ENCODE peak calls at places on chromosomes 3 and 15, in eight cellular contexts. One of them, this sample, is unnamed.
A peak's percentile ranks its signal among the peaks of the same experiment; 100 is the strongest.

GRCh38 chr15:25860885-25861866 is 2.0 kb downstream of the ATP10A start:
- DNase-seq in CD8-positive, alpha-beta memory T cell: peak; percentile 62
- DNase-seq in neuronal stem cell: no peak
- DNase-seq in HCT116: no peak
- DNase-seq in SJSA1: no peak
- DNase-seq in sigmoid colon: no peak
- DNase-seq in stomach: no peak
- DNase-seq in tibial nerve: no peak
- DNase-seq in this sample: no peak

GRCh38 chr3:170418422-170419300 is at the start of gene CLDN11:
- DNase-seq in HCT116: no peak
- DNase-seq in tibial nerve: no peak
- DNase-seq in neuronal stem cell: no peak
- DNase-seq in sigmoid colon: peak; percentile 75
- DNase-seq in CD8-positive, alpha-beta memory T cell: no peak
- DNase-seq in stomach: no peak
- DNase-seq in SJSA1: no peak
- DNase-seq in this sample: no peak

GRCh38 chr3:139202226-139202958 is 141.4 kb upstream of the MRPS22 start:
- DNase-seq in HCT116: peak; percentile 54
- DNase-seq in sigmoid colon: no peak
- DNase-seq in stomach: no peak
- DNase-seq in SJSA1: no peak
- DNase-seq in neuronal stem cell: peak; percentile 33
- DNase-seq in tibial nerve: no peak
- DNase-seq in CD8-positive, alpha-beta memory T cell: no peak
- DNase-seq in this sample: no peak

GRCh38 chr3:12870942-12871341 is 29.6 kb upstream of the RPL32 start:
- DNase-seq in tibial nerve: peak; percentile 26
- DNase-seq in neuronal stem cell: no peak
- DNase-seq in HCT116: no peak
- DNase-seq in SJSA1: no peak
- DNase-seq in sigmoid colon: peak; percentile 76
- DNase-seq in CD8-positive, alpha-beta memory T cell: no peak
- DNase-seq in stomach: peak; percentile 44
- DNase-seq in this sample: no peak

GRCh38 chr15:29113336-29114276 is 156.0 kb downstream of the NSMCE3 start:
- DNase-seq in SJSA1: no peak
- DNase-seq in tibial nerve: no peak
- DNase-seq in HCT116: no peak
- DNase-seq in sigmoid colon: no peak
- DNase-seq in neuronal stem cell: no peak
- DNase-seq in stomach: no peak
- DNase-seq in CD8-positive, alpha-beta memory T cell: no peak
- DNase-seq in this sample: no peak

GRCh38 chr3:126266291-126266840 is 86.0 kb upstream of the ALDH1L1 start:
- DNase-seq in sigmoid colon: peak; percentile 91
- DNase-seq in neuronal stem cell: no peak
- DNase-seq in CD8-positive, alpha-beta memory T cell: no peak
- DNase-seq in stomach: peak; percentile 87
- DNase-seq in tibial nerve: peak; percentile 61
- DNase-seq in SJSA1: no peak
- DNase-seq in HCT116: no peak
- DNase-seq in this sample: no peak

GRCh38 chr3:14523792-14524191 is 16.4 kb downstream of the GRIP2 start:
- DNase-seq in stomach: no peak
- DNase-seq in SJSA1: no peak
- DNase-seq in tibial nerve: no peak
- DNase-seq in neuronal stem cell: no peak
- DNase-seq in sigmoid colon: peak; percentile 39
- DNase-seq in HCT116: no peak
- DNase-seq in CD8-positive, alpha-beta memory T cell: no peak
- DNase-seq in this sample: no peak

GRCh38 chr3:139561428-139561827 is 21.9 kb upstream of the RBP1 start:
- DNase-seq in HCT116: no peak
- DNase-seq in CD8-positive, alpha-beta memory T cell: no peak
- DNase-seq in tibial nerve: no peak
- DNase-seq in SJSA1: no peak
- DNase-seq in sigmoid colon: no peak
- DNase-seq in stomach: no peak
- DNase-seq in neuronal stem cell: no peak
- DNase-seq in this sample: no peak

GRCh38 chr15:91853501-91853967 is at the start of gene SLCO3A1:
- DNase-seq in neuronal stem cell: peak; percentile 64
- DNase-seq in tibial nerve: peak; percentile 47
- DNase-seq in HCT116: no peak
- DNase-seq in sigmoid colon: peak; percentile 87
- DNase-seq in SJSA1: no peak
- DNase-seq in CD8-positive, alpha-beta memory T cell: peak; percentile 73
- DNase-seq in stomach: peak; percentile 75
- DNase-seq in this sample: peak; percentile 76

GRCh38 chr3:147934316-147935188 is 525.4 kb downstream of the ZIC1 start:
- DNase-seq in HCT116: no peak
- DNase-seq in neuronal stem cell: no peak
- DNase-seq in CD8-positive, alpha-beta memory T cell: no peak
- DNase-seq in SJSA1: no peak
- DNase-seq in stomach: no peak
- DNase-seq in tibial nerve: no peak
- DNase-seq in sigmoid colon: no peak
- DNase-seq in this sample: no peak

DNA sequence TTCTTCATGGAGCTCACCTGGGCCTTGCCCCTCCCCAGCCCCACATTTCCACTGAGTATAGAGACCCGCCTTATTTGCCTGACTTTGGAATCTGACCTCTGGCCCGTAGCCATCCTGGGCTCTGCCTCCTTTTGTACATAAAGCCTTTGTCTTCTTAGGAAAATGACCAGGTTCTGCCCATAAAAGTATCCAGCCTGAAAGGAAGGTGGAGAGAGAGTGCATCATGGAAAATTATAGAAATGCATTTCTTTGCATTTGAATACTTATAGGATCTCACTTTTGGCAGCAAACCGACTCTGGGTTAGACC is 3.6 kb upstream of the SH2D7 start:
- DNase-seq in CD8-positive, alpha-beta memory T cell: no peak
- DNase-seq in SJSA1: no peak
- DNase-seq in sigmoid colon: peak; percentile 30
- DNase-seq in HCT116: no peak
- DNase-seq in tibial nerve: no peak
- DNase-seq in stomach: peak; percentile 67
- DNase-seq in neuronal stem cell: no peak
- DNase-seq in this sample: no peak
- H3K27ac ChIP-seq in CD8-positive, alpha-beta memory T cell: no peak overlapping the region
- H3K27ac ChIP-seq in SJSA1: no peak overlapping the region
- H3K27ac ChIP-seq in sigmoid colon: no peak overlapping the region
- H3K27ac ChIP-seq in HCT116: no peak overlapping the region
- H3K27ac ChIP-seq in tibial nerve: no peak overlapping the region
- H3K27ac ChIP-seq in stomach: peak overlapping the region; percentile 54
- H3K27ac ChIP-seq in neuronal stem cell: no peak overlapping the region
- H3K27ac ChIP-seq in this sample: no peak overlapping the region

GRCh38 chr15:51879555-51879954 is 50.1 kb downstream of the TMOD3 start:
- DNase-seq in stomach: no peak
- DNase-seq in HCT116: no peak
- DNase-seq in sigmoid colon: no peak
- DNase-seq in tibial nerve: no peak
- DNase-seq in neuronal stem cell: no peak
- DNase-seq in SJSA1: no peak
- DNase-seq in CD8-positive, alpha-beta memory T cell: no peak
- DNase-seq in this sample: no peak
- H3K4me1 ChIP-seq in stomach: peaks cover 68% of the 10 kb centered on the region
- H3K4me1 ChIP-seq in HCT116: peaks cover 67% of the 10 kb centered on the region
- H3K4me1 ChIP-seq in sigmoid colon: peaks cover 54% of the 10 kb centered on the region
- H3K4me1 ChIP-seq in tibial nerve: no peaks in the 10 kb centered on the region
- H3K4me1 ChIP-seq in neuronal stem cell: peaks cover 3% of the 10 kb centered on the region
- H3K4me1 ChIP-seq in SJSA1: peaks cover 56% of the 10 kb centered on the region
- H3K4me1 ChIP-seq in CD8-positive, alpha-beta memory T cell: no peaks in the 10 kb centered on the region
- H3K4me1 ChIP-seq in this sample: no peaks in the 10 kb centered on the region

GRCh38 chr3:5543047-5543446 is 355.5 kb downstream of the EDEM1 start:
- DNase-seq in HCT116: no peak
- DNase-seq in neuronal stem cell: no peak
- DNase-seq in tibial nerve: no peak
- DNase-seq in stomach: no peak
- DNase-seq in SJSA1: no peak
- DNase-seq in sigmoid colon: no peak
- DNase-seq in CD8-positive, alpha-beta memory T cell: no peak
- DNase-seq in this sample: no peak

GRCh38 chr3:5540532-5540931 is 353.0 kb downstream of the EDEM1 start:
- DNase-seq in sigmoid colon: no peak
- DNase-seq in neuronal stem cell: no peak
- DNase-seq in SJSA1: no peak
- DNase-seq in HCT116: no peak
- DNase-seq in CD8-positive, alpha-beta memory T cell: no peak
- DNase-seq in tibial nerve: no peak
- DNase-seq in stomach: no peak
- DNase-seq in this sample: no peak

GRCh38 chr3:5542472-5542871 is 355.0 kb downstream of the EDEM1 start:
- DNase-seq in tibial nerve: no peak
- DNase-seq in HCT116: no peak
- DNase-seq in neuronal stem cell: no peak
- DNase-seq in sigmoid colon: no peak
- DNase-seq in CD8-positive, alpha-beta memory T cell: no peak
- DNase-seq in SJSA1: no peak
- DNase-seq in stomach: no peak
- DNase-seq in this sample: no peak

GRCh38 chr3:5545719-5546118 is 358.2 kb downstream of the EDEM1 start:
- DNase-seq in SJSA1: no peak
- DNase-seq in neuronal stem cell: no peak
- DNase-seq in HCT116: no peak
- DNase-seq in sigmoid colon: no peak
- DNase-seq in stomach: no peak
- DNase-seq in tibial nerve: no peak
- DNase-seq in CD8-positive, alpha-beta memory T cell: no peak
- DNase-seq in this sample: no peak
- H3K9me3 ChIP-seq in SJSA1: no peaks in the 10 kb centered on the region
- H3K9me3 ChIP-seq in neuronal stem cell: no peaks in the 10 kb centered on the region
- H3K9me3 ChIP-seq in HCT116: no peaks in the 10 kb centered on the region
- H3K9me3 ChIP-seq in sigmoid colon: peaks cover 2% of the 10 kb centered on the region
- H3K9me3 ChIP-seq in stomach: no peaks in the 10 kb centered on the region
- H3K9me3 ChIP-seq in tibial nerve: peaks cover 42% of the 10 kb centered on the region
- H3K9me3 ChIP-seq in CD8-positive, alpha-beta memory T cell: no peaks in the 10 kb centered on the region
- H3K9me3 ChIP-seq in this sample: no peaks in the 10 kb centered on the region

GRCh38 chr15:98681061-98681460 is 32.7 kb downstream of the IGF1R start:
- DNase-seq in tibial nerve: no peak
- DNase-seq in sigmoid colon: no peak
- DNase-seq in neuronal stem cell: no peak
- DNase-seq in SJSA1: no peak
- DNase-seq in CD8-positive, alpha-beta memory T cell: no peak
- DNase-seq in stomach: no peak
- DNase-seq in HCT116: no peak
- DNase-seq in this sample: no peak

GRCh38 chr15:98683821-98684220 is 35.5 kb downstream of the IGF1R start:
- DNase-seq in stomach: no peak
- DNase-seq in tibial nerve: no peak
- DNase-seq in neuronal stem cell: no peak
- DNase-seq in CD8-positive, alpha-beta memory T cell: no peak
- DNase-seq in sigmoid colon: no peak
- DNase-seq in SJSA1: no peak
- DNase-seq in HCT116: no peak
- DNase-seq in this sample: no peak

GRCh38 chr15:98684995-98685525 is 36.7 kb downstream of the IGF1R start:
- DNase-seq in sigmoid colon: no peak
- DNase-seq in stomach: no peak
- DNase-seq in tibial nerve: no peak
- DNase-seq in neuronal stem cell: no peak
- DNase-seq in CD8-positive, alpha-beta memory T cell: no peak
- DNase-seq in SJSA1: no peak
- DNase-seq in HCT116: no peak
- DNase-seq in this sample: no peak

GRCh38 chr15:98684441-98684840 is 36.1 kb downstream of the IGF1R start:
- DNase-seq in SJSA1: no peak
- DNase-seq in tibial nerve: peak; percentile 35
- DNase-seq in sigmoid colon: no peak
- DNase-seq in HCT116: no peak
- DNase-seq in stomach: no peak
- DNase-seq in CD8-positive, alpha-beta memory T cell: no peak
- DNase-seq in neuronal stem cell: no peak
- DNase-seq in this sample: no peak

GRCh38 chr15:98682992-98683701 is 34.8 kb downstream of the IGF1R start:
- DNase-seq in SJSA1: no peak
- DNase-seq in HCT116: no peak
- DNase-seq in sigmoid colon: no peak
- DNase-seq in neuronal stem cell: no peak
- DNase-seq in stomach: no peak
- DNase-seq in CD8-positive, alpha-beta memory T cell: no peak
- DNase-seq in tibial nerve: no peak
- DNase-seq in this sample: no peak
- H3K27ac ChIP-seq in SJSA1: peak overlapping the region; percentile 85
- H3K27ac ChIP-seq in HCT116: no peak overlapping the region
- H3K27ac ChIP-seq in sigmoid colon: peak overlapping the region; percentile 77
- H3K27ac ChIP-seq in neuronal stem cell: no peak overlapping the region
- H3K27ac ChIP-seq in stomach: no peak overlapping the region
- H3K27ac ChIP-seq in CD8-positive, alpha-beta memory T cell: no peak overlapping the region
- H3K27ac ChIP-seq in tibial nerve: peak overlapping the region; percentile 61
- H3K27ac ChIP-seq in this sample: no peak overlapping the region

GRCh38 chr15:67779160-67780111 is 45.9 kb upstream of the SKOR1 start:
- DNase-seq in sigmoid colon: no peak
- DNase-seq in HCT116: no peak
- DNase-seq in stomach: no peak
- DNase-seq in CD8-positive, alpha-beta memory T cell: no peak
- DNase-seq in tibial nerve: no peak
- DNase-seq in SJSA1: no peak
- DNase-seq in neuronal stem cell: no peak
- DNase-seq in this sample: no peak
- H3K4me1 ChIP-seq in sigmoid colon: no peaks in the 10 kb centered on the region
- H3K4me1 ChIP-seq in HCT116: no peaks in the 10 kb centered on the region
- H3K4me1 ChIP-seq in stomach: no peaks in the 10 kb centered on the region
- H3K4me1 ChIP-seq in CD8-positive, alpha-beta memory T cell: peaks cover 13% of the 10 kb centered on the region
- H3K4me1 ChIP-seq in tibial nerve: no peaks in the 10 kb centered on the region
- H3K4me1 ChIP-seq in SJSA1: no peaks in the 10 kb centered on the region
- H3K4me1 ChIP-seq in neuronal stem cell: peaks cover 30% of the 10 kb centered on the region
- H3K4me1 ChIP-seq in this sample: peaks cover 7% of the 10 kb centered on the region

DNA sequence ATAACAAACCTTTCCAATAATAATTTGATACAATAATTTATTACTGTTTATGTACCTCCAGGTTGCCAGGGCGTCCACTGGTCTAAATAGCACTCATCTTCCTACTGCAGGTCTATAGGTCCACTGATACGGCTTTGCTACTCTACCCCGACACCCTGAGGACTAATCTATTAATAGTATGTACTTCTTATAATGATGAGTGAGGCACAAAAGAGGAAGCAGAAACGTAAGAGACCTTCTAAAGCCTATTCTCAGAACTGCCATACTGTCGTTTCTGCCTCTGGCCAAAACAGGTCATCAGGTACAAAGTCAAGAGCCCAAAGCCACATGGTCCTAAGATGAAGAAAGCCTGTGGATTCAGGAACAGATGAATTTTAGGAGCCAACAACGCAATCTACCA is 163.2 kb upstream of the GRM7 start:
- DNase-seq in CD8-positive, alpha-beta memory T cell: no peak
- DNase-seq in stomach: no peak
- DNase-seq in neuronal stem cell: no peak
- DNase-seq in SJSA1: no peak
- DNase-seq in HCT116: no peak
- DNase-seq in tibial nerve: no peak
- DNase-seq in sigmoid colon: no peak
- DNase-seq in this sample: no peak
- H3K9me3 ChIP-seq in CD8-positive, alpha-beta memory T cell: no peaks in the 10 kb centered on the region
- H3K9me3 ChIP-seq in stomach: no peaks in the 10 kb centered on the region
- H3K9me3 ChIP-seq in neuronal stem cell: no peaks in the 10 kb centered on the region
- H3K9me3 ChIP-seq in SJSA1: peaks cover 4% of the 10 kb centered on the region
- H3K9me3 ChIP-seq in HCT116: no peaks in the 10 kb centered on the region
- H3K9me3 ChIP-seq in tibial nerve: no peaks in the 10 kb centered on the region
- H3K9me3 ChIP-seq in sigmoid colon: no peaks in the 10 kb centered on the region
- H3K9me3 ChIP-seq in this sample: no peaks in the 10 kb centered on the region

This sample was measured in effector memory CD4-positive, alpha-beta T cell.